ENCODE peak calls at places on chromosomes 1 and 21, in four cellular contexts. One of them, this sample, is unnamed. For H3K4me1, the result is how much of the 10 kb centered on the place peaks cover.

GRCh38 chr21:33855190-33855589 is 60.4 kb downstream of the ATP5PO start:
- DNase-seq in naive thymus-derived CD4-positive, alpha-beta T cell: no peak
- DNase-seq in lower lobe of right lung: no peak
- DNase-seq in transverse colon: no peak
- DNase-seq in this sample: no peak

GRCh38 chr1:115114308-115114707 is 25.0 kb upstream of the TSPAN2 start:
- DNase-seq in transverse colon: no peak
- DNase-seq in naive thymus-derived CD4-positive, alpha-beta T cell: no peak
- DNase-seq in lower lobe of right lung: no peak
- DNase-seq in this sample: no peak

GRCh38 chr1:186681136-186681535 is 913 bp upstream of the PTGS2 start:
- DNase-seq in naive thymus-derived CD4-positive, alpha-beta T cell: no peak
- DNase-seq in transverse colon: no peak
- DNase-seq in lower lobe of right lung: no peak
- DNase-seq in this sample: no peak

GRCh38 chr1:30933874-30934252 is 25.3 kb upstream of the SDC3 start:
- DNase-seq in transverse colon: no peak
- DNase-seq in lower lobe of right lung: no peak
- DNase-seq in naive thymus-derived CD4-positive, alpha-beta T cell: no peak
- DNase-seq in this sample: no peak

GRCh38 chr1:1081311-1082238 is 7.5 kb upstream of the RNF223 start:
- DNase-seq in naive thymus-derived CD4-positive, alpha-beta T cell: no peak
- DNase-seq in lower lobe of right lung: no peak
- DNase-seq in transverse colon: peak
- DNase-seq in this sample: peak

GRCh38 chr1:42765832-42766722 is 751 bp downstream of the P3H1 start:
- DNase-seq in lower lobe of right lung: no peak
- DNase-seq in transverse colon: peak
- DNase-seq in naive thymus-derived CD4-positive, alpha-beta T cell: peak
- DNase-seq in this sample: no peak

GRCh38 chr1:177354247-177354646 is 183.5 kb downstream of the BRINP2 start:
- DNase-seq in naive thymus-derived CD4-positive, alpha-beta T cell: no peak
- DNase-seq in transverse colon: no peak
- DNase-seq in lower lobe of right lung: no peak
- DNase-seq in this sample: no peak

GRCh38 chr1:204713541-204713940 is 28.0 kb upstream of the LRRN2 start:
- DNase-seq in lower lobe of right lung: no peak
- DNase-seq in naive thymus-derived CD4-positive, alpha-beta T cell: no peak
- DNase-seq in transverse colon: no peak
- DNase-seq in this sample: no peak

GRCh38 chr1:19698181-19698580 is 33.5 kb downstream of the HTR6 start:
- DNase-seq in lower lobe of right lung: no peak
- DNase-seq in naive thymus-derived CD4-positive, alpha-beta T cell: no peak
- DNase-seq in transverse colon: no peak
- DNase-seq in this sample: no peak

GRCh38 chr1:13498553-13498952 is 15.2 kb downstream of the LRRC38 start:
- DNase-seq in naive thymus-derived CD4-positive, alpha-beta T cell: no peak
- DNase-seq in transverse colon: no peak
- DNase-seq in lower lobe of right lung: no peak
- DNase-seq in this sample: no peak

GRCh38 chr1:180778782-180779398 is 133.8 kb upstream of the KIAA1614 start:
- DNase-seq in transverse colon: no peak
- DNase-seq in lower lobe of right lung: no peak
- DNase-seq in naive thymus-derived CD4-positive, alpha-beta T cell: no peak
- DNase-seq in this sample: no peak

GRCh38 chr1:205774277-205775014 is 836 bp downstream of the RAB29 start:
- DNase-seq in lower lobe of right lung: peak
- DNase-seq in naive thymus-derived CD4-positive, alpha-beta T cell: peak
- DNase-seq in transverse colon: peak
- DNase-seq in this sample: no peak

GRCh38 chr1:116763116-116763786 is 9.0 kb downstream of the CD2 start:
- DNase-seq in naive thymus-derived CD4-positive, alpha-beta T cell: peak
- DNase-seq in lower lobe of right lung: no peak
- DNase-seq in transverse colon: no peak
- DNase-seq in this sample: no peak

GRCh38 chr1:8818325-8818775 is 910 bp upstream of the RERE start:
- DNase-seq in naive thymus-derived CD4-positive, alpha-beta T cell: no peak
- DNase-seq in transverse colon: peak
- DNase-seq in lower lobe of right lung: no peak
- DNase-seq in this sample: peak

GRCh38 chr1:109197163-109198042 is 16.3 kb upstream of the SARS1 start:
- DNase-seq in lower lobe of right lung: no peak
- DNase-seq in naive thymus-derived CD4-positive, alpha-beta T cell: no peak
- DNase-seq in transverse colon: no peak
- DNase-seq in this sample: peak

GRCh38 chr1:3368711-3369436 is 85.6 kb upstream of the ARHGEF16 start:
- DNase-seq in transverse colon: no peak
- DNase-seq in lower lobe of right lung: no peak
- DNase-seq in naive thymus-derived CD4-positive, alpha-beta T cell: no peak
- DNase-seq in this sample: peak

GRCh38 chr1:43499882-43500281 is 30.8 kb upstream of the PTPRF start:
- DNase-seq in naive thymus-derived CD4-positive, alpha-beta T cell: no peak
- DNase-seq in transverse colon: no peak
- DNase-seq in lower lobe of right lung: no peak
- DNase-seq in this sample: no peak

GRCh38 chr1:240169188-240169587 is 77.5 kb downstream of the FMN2 start:
- DNase-seq in lower lobe of right lung: no peak
- DNase-seq in transverse colon: no peak
- DNase-seq in naive thymus-derived CD4-positive, alpha-beta T cell: no peak
- DNase-seq in this sample: no peak

GRCh38 chr1:35962952-35963351 is 32.0 kb downstream of the AGO3 start:
- DNase-seq in lower lobe of right lung: no peak
- DNase-seq in transverse colon: no peak
- DNase-seq in naive thymus-derived CD4-positive, alpha-beta T cell: no peak
- DNase-seq in this sample: no peak

GRCh38 chr21:41918561-41919358 is 35.1 kb downstream of the C2CD2 start:
- DNase-seq in transverse colon: no peak
- DNase-seq in naive thymus-derived CD4-positive, alpha-beta T cell: no peak
- DNase-seq in lower lobe of right lung: no peak
- DNase-seq in this sample: no peak

DNA sequence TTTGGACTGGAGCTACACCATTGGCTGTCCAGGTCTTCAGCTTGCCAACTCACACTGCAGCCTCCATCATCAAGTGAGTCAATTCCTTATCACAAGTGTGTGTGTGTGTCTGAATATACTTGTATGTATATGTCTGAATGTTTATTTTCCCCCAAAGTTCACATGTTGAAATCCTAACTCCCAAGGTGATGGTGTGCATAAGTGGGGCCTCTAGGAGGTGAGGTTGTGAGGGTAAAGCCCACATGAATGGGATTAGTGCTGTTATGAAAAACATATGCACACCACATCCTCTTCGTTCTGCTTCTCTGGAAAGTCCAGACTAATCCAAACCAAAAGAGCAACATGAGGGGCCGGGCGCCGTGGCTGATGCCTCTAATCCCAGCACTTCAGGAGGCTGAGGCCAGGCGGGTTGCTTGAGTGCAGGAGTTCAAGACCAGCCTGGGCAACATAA is 48.7 kb upstream of the LBR start:
- DNase-seq in transverse colon: no peak
- DNase-seq in lower lobe of right lung: no peak
- DNase-seq in naive thymus-derived CD4-positive, alpha-beta T cell: no peak
- DNase-seq in this sample: peak
- H3K4me1 ChIP-seq in transverse colon: under half
- H3K4me1 ChIP-seq in lower lobe of right lung: under half
- H3K4me1 ChIP-seq in naive thymus-derived CD4-positive, alpha-beta T cell: under half
- H3K4me1 ChIP-seq in this sample: under half

GRCh38 chr1:95027046-95027445 is 45.7 kb downstream of the ALG14 start:
- DNase-seq in lower lobe of right lung: no peak
- DNase-seq in naive thymus-derived CD4-positive, alpha-beta T cell: no peak
- DNase-seq in transverse colon: no peak
- DNase-seq in this sample: no peak
- H3K4me1 ChIP-seq in lower lobe of right lung: under half
- H3K4me1 ChIP-seq in naive thymus-derived CD4-positive, alpha-beta T cell: under half
- H3K4me1 ChIP-seq in transverse colon: under half
- H3K4me1 ChIP-seq in this sample: under half

GRCh38 chr21:29321908-29322569 is 23.3 kb downstream of the BACH1 start:
- DNase-seq in transverse colon: no peak
- DNase-seq in naive thymus-derived CD4-positive, alpha-beta T cell: no peak
- DNase-seq in lower lobe of right lung: no peak
- DNase-seq in this sample: no peak
- H3K4me1 ChIP-seq in transverse colon: under half
- H3K4me1 ChIP-seq in naive thymus-derived CD4-positive, alpha-beta T cell: under half
- H3K4me1 ChIP-seq in lower lobe of right lung: under half
- H3K4me1 ChIP-seq in this sample: under half

GRCh38 chr1:156767879-156768608 is 709 bp downstream of the PRCC start:
- DNase-seq in naive thymus-derived CD4-positive, alpha-beta T cell: no peak
- DNase-seq in transverse colon: peak
- DNase-seq in lower lobe of right lung: peak
- DNase-seq in this sample: peak
- H3K4me1 ChIP-seq in naive thymus-derived CD4-positive, alpha-beta T cell: under half
- H3K4me1 ChIP-seq in transverse colon: under half
- H3K4me1 ChIP-seq in lower lobe of right lung: under half
- H3K4me1 ChIP-seq in this sample: under half

GRCh38 chr1:202561726-202562442 is 148.4 kb downstream of the SYT2 start:
- DNase-seq in naive thymus-derived CD4-positive, alpha-beta T cell: no peak
- DNase-seq in transverse colon: no peak
- DNase-seq in lower lobe of right lung: no peak
- DNase-seq in this sample: no peak
- H3K4me1 ChIP-seq in naive thymus-derived CD4-positive, alpha-beta T cell: under half
- H3K4me1 ChIP-seq in transverse colon: under half
- H3K4me1 ChIP-seq in lower lobe of right lung: under half
- H3K4me1 ChIP-seq in this sample: under half